ENCODE peak calls at places on chromosomes 7 and 10, in eight cellular contexts. Y, X, D, G, J, A, O and L are unnamed samples.

GRCh38 chr7:50534690-50535290 is 30.4 kb downstream of the DDC start:
- DNase-seq in Y (no peak), X (peak; percentile 98), D (peak; percentile 76), G (no peak), J (peak; percentile 100), A (peak; percentile 97), O (no peak), L (no peak)

GRCh38 chr10:102615361-102615760 is 28.9 kb upstream of the TRIM8 start:
- DNase-seq in Y (no peak), X (no peak), D (no peak), G (no peak), J (no peak), A (no peak), O (peak; percentile 68), L (peak; percentile 44)

GRCh38 chr10:677750-678661 is 11.5 kb downstream of the DIP2C start:
- DNase-seq in Y (no peak), X (no peak), D (no peak), G (peak; percentile 55), J (no peak), A (no peak), O (peak; percentile 60), L (no peak)

GRCh38 chr7:103127006-103127405 is 21.9 kb downstream of the NAPEPLD start:
- DNase-seq in Y (no peak), X (no peak), D (no peak), G (no peak), J (no peak), A (no peak), O (no peak), L (no peak)

GRCh38 chr7:144019457-144019856 is 19.3 kb downstream of the OR6B1 start:
- DNase-seq in Y (no peak), X (peak; percentile 62), D (peak; percentile 62), G (no peak), J (peak; percentile 93), A (peak; percentile 92), O (no peak), L (no peak)

GRCh38 chr7:19215421-19215820 is 70.2 kb upstream of the FERD3L start:
- DNase-seq in Y (no peak), X (peak; percentile 58), D (peak; percentile 41), G (no peak), J (peak; percentile 71), A (peak; percentile 84), O (no peak), L (no peak)

GRCh38 chr7:38881015-38881414 is 28.0 kb downstream of the VPS41 start:
- DNase-seq in Y (no peak), X (no peak), D (no peak), G (no peak), J (no peak), A (no peak), O (no peak), L (no peak)

GRCh38 chr7:48637382-48637781 is 287.0 kb upstream of the CDC14C start:
- DNase-seq in Y (no peak), X (no peak), D (no peak), G (no peak), J (peak; percentile 2), A (no peak), O (no peak), L (no peak)

GRCh38 chr7:77745746-77746145 is 49.5 kb downstream of the RSBN1L start:
- DNase-seq in Y (no peak), X (no peak), D (no peak), G (no peak), J (no peak), A (no peak), O (no peak), L (no peak)

GRCh38 chr7:135509589-135509838 is 388 bp downstream of the CNOT4 start:
- DNase-seq in Y (no peak), X (no peak), D (no peak), G (no peak), J (peak; percentile 61), A (no peak), O (no peak), L (no peak)

GRCh38 chr10:98378722-98379121 is 36.3 kb downstream of the PYROXD2 start:
- DNase-seq in Y (no peak), X (peak; percentile 74), D (no peak), G (no peak), J (peak; percentile 46), A (peak; percentile 31), O (no peak), L (no peak)

GRCh38 chr7:27992755-27993478 is 187.7 kb downstream of the JAZF1 start:
- DNase-seq in Y (no peak), X (no peak), D (no peak), G (no peak), J (no peak), A (no peak), O (no peak), L (peak; percentile 53)

DNA sequence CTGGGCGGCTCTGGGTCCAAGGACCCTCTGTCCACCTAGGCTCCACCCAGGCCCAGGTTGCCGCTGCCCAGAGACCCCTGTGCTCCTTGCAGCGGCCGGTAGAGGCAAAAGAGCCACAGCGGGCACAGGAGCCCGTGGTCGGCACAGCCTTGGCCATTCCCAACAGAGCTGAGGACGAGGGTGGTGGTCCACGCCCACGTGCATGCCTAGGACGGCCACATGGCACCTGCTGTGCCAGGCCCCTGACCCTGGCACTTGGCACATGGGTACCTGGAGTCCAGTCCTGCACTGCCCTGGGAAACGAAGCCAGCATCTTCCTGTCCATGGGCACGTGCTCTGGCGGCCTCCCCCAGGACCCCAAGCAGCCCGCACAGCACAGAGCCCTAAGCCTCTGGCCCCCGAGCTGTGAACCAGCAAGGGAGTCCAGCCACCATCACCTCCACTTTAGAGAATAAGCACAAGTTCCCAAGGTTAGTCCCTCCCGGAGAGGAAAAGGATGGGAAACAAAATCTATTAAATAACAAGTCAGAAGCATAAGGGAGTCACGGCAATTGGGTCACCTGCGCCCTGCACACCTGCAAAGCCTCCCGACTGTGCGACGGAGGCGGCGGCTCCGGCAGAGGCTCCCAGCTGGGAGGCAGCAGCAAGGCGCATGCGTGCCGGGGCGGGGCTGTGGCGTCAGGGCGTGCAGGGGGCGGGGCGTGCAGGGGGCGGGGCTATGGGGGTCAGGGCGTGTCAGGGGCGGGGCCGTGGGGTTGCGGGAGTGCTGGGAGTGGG is 59.1 kb downstream of the STK32C start:
- DNase-seq in Y (no peak), X (no peak), D (peak; percentile 84), G (peak; percentile 80), J (no peak), A (peak; percentile 57), O (no peak), L (peak; percentile 75)
- H3K4me3 ChIP-seq in Y (peak overlapping the region; percentile 19), X (peak overlapping the region; percentile 5), D (peak overlapping the region; percentile 45), G (peak overlapping the region; percentile 21), J (peak overlapping the region; percentile 41), A (no peak overlapping the region), O (no peak overlapping the region), L (peak overlapping the region; percentile 28)

GRCh38 chr7:150657526-150657925 is 25.3 kb upstream of the GIMAP6 start:
- DNase-seq in Y (no peak), X (no peak), D (no peak), G (no peak), J (no peak), A (no peak), O (no peak), L (no peak)

GRCh38 chr7:150665882-150666281 is 19.6 kb upstream of the GIMAP2 start:
- DNase-seq in Y (no peak), X (no peak), D (no peak), G (no peak), J (no peak), A (no peak), O (no peak), L (no peak)

GRCh38 chr7:150663802-150664494 is 21.6 kb upstream of the GIMAP2 start:
- DNase-seq in Y (no peak), X (no peak), D (no peak), G (no peak), J (no peak), A (no peak), O (no peak), L (peak; percentile 5)

GRCh38 chr7:150665075-150665794 is 20.3 kb upstream of the GIMAP2 start:
- DNase-seq in Y (no peak), X (no peak), D (no peak), G (no peak), J (no peak), A (no peak), O (no peak), L (no peak)

GRCh38 chr7:150660939-150661613 is 24.4 kb upstream of the GIMAP2 start:
- DNase-seq in Y (no peak), X (no peak), D (no peak), G (no peak), J (no peak), A (no peak), O (no peak), L (no peak)
- H3K9me3 ChIP-seq in Y (no peaks in the 10 kb centered on the region), X (peaks cover 40% of the 10 kb centered on the region), D (no peaks in the 10 kb centered on the region), G (no peaks in the 10 kb centered on the region), J (no peaks in the 10 kb centered on the region), A (no peaks in the 10 kb centered on the region), O (peaks cover 2% of the 10 kb centered on the region), L (no peaks in the 10 kb centered on the region)

GRCh38 chr10:89352802-89353201 is 25.0 kb downstream of the IFIT3 start:
- DNase-seq in Y (no peak), X (no peak), D (no peak), G (no peak), J (no peak), A (no peak), O (no peak), L (no peak)

GRCh38 chr10:89348458-89348857 is 20.7 kb downstream of the IFIT3 start:
- DNase-seq in Y (no peak), X (no peak), D (no peak), G (no peak), J (no peak), A (no peak), O (no peak), L (no peak)

GRCh38 chr10:89347706-89348457 is 20.1 kb downstream of the IFIT3 start:
- DNase-seq in Y (no peak), X (no peak), D (no peak), G (no peak), J (no peak), A (no peak), O (no peak), L (no peak)

GRCh38 chr10:89352039-89352597 is 24.3 kb downstream of the IFIT3 start:
- DNase-seq in Y (no peak), X (peak; percentile 85), D (peak; percentile 83), G (no peak), J (peak; percentile 99), A (peak; percentile 97), O (no peak), L (no peak)

DNA sequence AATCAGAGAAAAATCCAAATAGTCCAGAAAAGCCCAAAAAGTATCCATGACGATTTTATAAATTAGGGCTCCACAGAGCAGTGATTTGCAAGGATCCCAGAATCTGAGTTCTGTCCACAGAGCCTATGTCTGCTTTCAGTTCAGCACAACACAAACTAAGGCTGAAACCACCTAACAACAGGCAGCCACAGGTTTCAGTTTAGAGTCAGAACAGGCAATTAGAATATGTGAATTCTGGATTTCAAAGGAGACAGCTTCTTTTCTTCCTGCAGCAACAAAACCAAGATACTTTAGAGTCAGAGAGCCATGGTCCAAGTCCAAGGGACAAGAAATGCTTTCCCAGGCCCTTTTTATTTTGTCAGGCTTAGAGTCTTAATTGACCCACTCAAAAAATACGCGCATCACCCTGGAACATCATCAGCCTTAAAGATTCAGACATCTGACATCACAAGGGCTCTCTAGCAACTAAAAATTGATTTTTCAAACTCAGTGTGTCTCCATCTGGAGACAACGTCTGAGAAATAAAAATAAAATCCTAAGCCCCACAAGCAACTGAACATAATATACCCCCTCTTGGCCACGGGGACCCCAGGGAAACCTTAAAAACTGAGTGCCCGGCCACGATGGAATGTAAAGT is 23.7 kb downstream of the IFIT3 start:
- DNase-seq in Y (no peak), X (no peak), D (no peak), G (no peak), J (peak; percentile 57), A (peak; percentile 74), O (no peak), L (no peak)
- H3K4me3 ChIP-seq in Y (no peak overlapping the region), X (no peak overlapping the region), D (no peak overlapping the region), G (no peak overlapping the region), J (no peak overlapping the region), A (peak overlapping the region; percentile 46), O (no peak overlapping the region), L (no peak overlapping the region)

GRCh38 chr7:56115852-56116538 is at the start of gene NUPR2:
- DNase-seq in Y (no peak), X (no peak), D (no peak), G (no peak), J (no peak), A (no peak), O (no peak), L (no peak)
- H3K9me3 ChIP-seq in Y (no peaks in the 10 kb centered on the region), X (no peaks in the 10 kb centered on the region), D (no peaks in the 10 kb centered on the region), G (no peaks in the 10 kb centered on the region), J (no peaks in the 10 kb centered on the region), A (no peaks in the 10 kb centered on the region), O (no peaks in the 10 kb centered on the region), L (no peaks in the 10 kb centered on the region)